ENCODE peak calls at places on chromosomes 11 and 22, in six cellular contexts. O, A, L, R, Y and V are unnamed samples. For H3K4me1, the result is how much of the 10 kb centered on the place peaks cover.

GRCh38 chr11:65588199-65589054 is 7.2 kb downstream of the KCNK7 start:
- DNase-seq in L (no peak), A (peak), Y (peak), O (peak), R (no peak), V (peak)

GRCh38 chr11:44130751-44131150 is 35.3 kb downstream of the EXT2 start:
- DNase-seq in Y (no peak), R (no peak), A (no peak), L (no peak), O (no peak), V (no peak)

GRCh38 chr11:129278586-129279319 is 86.6 kb upstream of the ARHGAP32 start:
- DNase-seq in Y (no peak), A (no peak), O (no peak), L (no peak), R (no peak), V (peak)

GRCh38 chr11:63667993-63668392 is 3.2 kb downstream of the ATL3 start:
- DNase-seq in Y (no peak), L (no peak), O (no peak), R (peak), A (peak), V (no peak)

GRCh38 chr11:88338223-88338661 is 706 bp upstream of the CTSC start:
- DNase-seq in A (peak), O (no peak), R (peak), Y (peak), L (no peak), V (peak)

GRCh38 chr11:63829823-63830489 is 9.0 kb upstream of the MARK2 start:
- DNase-seq in O (no peak), L (no peak), Y (peak), R (no peak), A (peak), V (peak)

GRCh38 chr11:10709299-10710086 is 15.9 kb upstream of the IRAG1 start:
- DNase-seq in Y (no peak), L (no peak), A (no peak), R (no peak), O (no peak), V (no peak)

GRCh38 chr11:65868907-65869306 is 3.7 kb downstream of the EFEMP2 start:
- DNase-seq in L (no peak), Y (no peak), A (no peak), R (no peak), O (no peak), V (no peak)

GRCh38 chr22:23773247-23774113 is 831 bp downstream of the MMP11 start:
- DNase-seq in O (no peak), Y (no peak), R (no peak), L (no peak), A (no peak), V (no peak)

GRCh38 chr11:66651011-66651410 is 12.5 kb downstream of the RBM4 start:
- DNase-seq in R (peak), A (no peak), Y (no peak), L (no peak), O (no peak), V (no peak)

GRCh38 chr11:86761978-86762377 is 38.4 kb upstream of the PRSS23 start:
- DNase-seq in L (no peak), A (peak), R (peak), O (no peak), Y (no peak), V (no peak)

GRCh38 chr11:84056696-84057095 is 770.5 kb upstream of the CCDC90B start:
- DNase-seq in O (no peak), L (no peak), A (peak), Y (no peak), R (no peak), V (no peak)

GRCh38 chr11:74926304-74927030 is 22.4 kb downstream of the XRRA1 start:
- DNase-seq in L (no peak), A (peak), R (peak), Y (no peak), O (no peak), V (no peak)

GRCh38 chr11:94002226-94002625 is 18.9 kb upstream of the HEPHL1 start:
- DNase-seq in L (no peak), R (peak), Y (no peak), O (no peak), A (no peak), V (no peak)

GRCh38 chr22:20380486-20380885 is 13.5 kb upstream of the ZNF74 start:
- DNase-seq in O (no peak), L (no peak), Y (no peak), R (no peak), A (no peak), V (no peak)

GRCh38 chr22:21450320-21450831 is 16.8 kb upstream of the TMEM191C start:
- DNase-seq in L (no peak), O (no peak), A (no peak), R (no peak), Y (no peak), V (peak)

GRCh38 chr22:31567702-31568101 is 71.4 kb downstream of the SFI1 start:
- DNase-seq in Y (no peak), A (no peak), L (no peak), R (no peak), O (no peak), V (no peak)

GRCh38 chr22:44309137-44309536 is 3.6 kb downstream of the SHISAL1 start:
- DNase-seq in Y (no peak), O (no peak), R (peak), L (no peak), A (peak), V (no peak)

GRCh38 chr11:87803748-87804147 is 371.5 kb downstream of the RAB38 start:
- DNase-seq in Y (no peak), L (no peak), A (no peak), R (no peak), O (no peak), V (no peak)

GRCh38 chr11:58659404-58659803 is 36.9 kb downstream of the CNTF start:
- DNase-seq in O (no peak), A (no peak), L (no peak), R (no peak), Y (no peak), V (no peak)

GRCh38 chr11:58658553-58659080 is 36.2 kb downstream of the CNTF start:
- DNase-seq in A (no peak), Y (no peak), R (no peak), O (no peak), L (no peak), V (no peak)

GRCh38 chr11:58656348-58656747 is 33.9 kb downstream of the CNTF start:
- DNase-seq in R (no peak), Y (no peak), A (no peak), O (no peak), L (no peak), V (no peak)

GRCh38 chr11:58654908-58655296 is 32.4 kb downstream of the CNTF start:
- DNase-seq in L (no peak), R (no peak), O (no peak), Y (no peak), A (no peak), V (no peak)

GRCh38 chr11:58659910-58660570 is 37.6 kb downstream of the CNTF start:
- DNase-seq in L (no peak), A (no peak), O (no peak), R (no peak), Y (no peak), V (no peak)
- H2AFZ ChIP-seq in L (no peak), A (no peak), O (no peak), R (no peak), Y (no peak), V (no peak)

DNA sequence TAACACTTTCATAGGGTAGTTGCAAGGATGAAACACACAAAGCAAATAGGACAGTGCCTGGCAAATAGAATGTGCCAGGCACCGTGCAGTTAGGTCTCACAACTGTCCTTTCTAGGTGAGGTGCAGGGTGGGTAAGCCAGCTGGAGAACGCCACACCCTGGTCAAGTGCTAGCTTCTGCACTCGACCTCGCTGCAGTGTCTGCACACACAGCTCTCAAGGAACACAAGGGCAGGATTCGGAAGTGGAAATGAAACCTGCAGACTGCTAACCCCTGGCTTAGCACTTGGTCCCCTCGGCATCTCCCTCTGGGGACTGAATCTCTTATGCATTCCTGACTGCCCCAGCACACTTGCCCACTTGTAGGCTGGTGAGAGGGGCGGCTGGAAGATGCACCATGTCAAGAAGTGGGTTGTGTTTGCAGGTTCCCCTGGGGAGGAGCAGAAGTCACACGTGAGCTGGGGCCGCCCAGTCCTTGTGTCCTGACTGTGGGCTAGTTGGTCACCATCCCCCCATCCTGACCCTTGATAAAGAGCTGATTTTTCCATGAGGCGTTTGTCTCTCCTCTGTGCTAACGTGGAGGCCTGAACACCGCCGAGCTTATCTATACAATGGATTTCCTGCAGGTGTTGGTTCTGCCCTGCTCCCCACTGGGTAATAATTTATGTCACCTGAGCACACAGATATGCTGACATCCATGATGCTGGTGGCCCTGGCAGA is 89.0 kb downstream of the MICAL2 start:
- DNase-seq in L (no peak), R (no peak), O (no peak), Y (no peak), A (no peak), V (no peak)
- H3K4me1 ChIP-seq in L (under half), R (under half), O (under half), Y (under half), A (under half), V (under half)

GRCh38 chr11:1291295-1292017 is 18.0 kb downstream of the TOLLIP start:
- DNase-seq in L (no peak), A (no peak), R (no peak), Y (no peak), O (no peak), V (no peak)
- TF ChIP-seq EZH2 in L (no peak), A (no peak), R (no peak), Y (no peak), O (no peak), V (no peak)

DNA sequence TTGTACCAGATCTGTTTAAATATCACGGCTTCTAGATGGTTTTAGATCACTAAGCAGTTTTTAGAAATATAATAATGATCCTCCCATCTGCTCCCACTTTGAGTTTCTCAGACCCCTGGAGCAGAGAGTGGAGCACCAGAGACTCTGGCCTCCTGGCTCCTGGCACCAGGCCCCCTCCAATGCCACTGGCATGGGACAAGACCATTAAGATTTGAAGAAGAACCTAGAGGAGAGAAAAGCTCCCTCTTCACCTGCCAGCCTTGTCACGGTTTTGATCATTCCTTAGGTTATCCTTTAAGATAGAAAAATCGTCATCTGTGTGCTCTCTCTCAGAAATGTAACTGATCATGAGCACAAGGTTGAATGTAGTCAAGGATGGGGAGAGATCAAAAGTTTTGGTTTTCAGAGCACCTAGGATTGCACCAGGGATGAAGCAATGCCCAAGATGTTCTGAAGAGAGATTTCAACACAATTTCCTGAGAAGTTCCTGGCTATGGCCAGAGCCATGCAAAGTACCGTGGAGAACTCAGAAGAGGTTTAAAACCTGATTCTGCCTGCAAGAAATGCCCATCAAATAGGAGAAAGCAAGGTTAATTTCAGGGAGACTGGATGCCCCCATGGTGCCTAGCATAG is 22.2 kb downstream of the IL10RA start:
- DNase-seq in Y (no peak), O (no peak), L (no peak), R (no peak), A (no peak), V (no peak)
- H2AFZ ChIP-seq in Y (no peak), O (no peak), L (no peak), R (no peak), A (no peak), V (no peak)

GRCh38 chr22:36386351-36386899 is 1.3 kb downstream of the MYH9 start:
- DNase-seq in Y (peak), O (peak), A (no peak), R (no peak), L (no peak), V (peak)
- H3K4me1 ChIP-seq in Y (half or more), O (under half), A (under half), R (under half), L (under half), V (under half)

GRCh38 chr11:2445948-2446551 is 1.2 kb downstream of the KCNQ1 start:
- DNase-seq in O (no peak), R (no peak), Y (no peak), A (no peak), L (no peak), V (no peak)

GRCh38 chr11:2446590-2447252 is 1.9 kb downstream of the KCNQ1 start:
- DNase-seq in A (no peak), O (no peak), R (no peak), Y (no peak), L (no peak), V (no peak)

GRCh38 chr11:2443881-2444300 is 423 bp downstream of the TRPM5 start:
- DNase-seq in L (no peak), Y (no peak), A (no peak), R (no peak), O (no peak), V (peak)

GRCh38 chr11:2444301-2445106 is at the start of the genes KCNQ1 and TRPM5:
- DNase-seq in R (no peak), Y (no peak), O (no peak), L (no peak), A (no peak), V (peak)

DNA sequence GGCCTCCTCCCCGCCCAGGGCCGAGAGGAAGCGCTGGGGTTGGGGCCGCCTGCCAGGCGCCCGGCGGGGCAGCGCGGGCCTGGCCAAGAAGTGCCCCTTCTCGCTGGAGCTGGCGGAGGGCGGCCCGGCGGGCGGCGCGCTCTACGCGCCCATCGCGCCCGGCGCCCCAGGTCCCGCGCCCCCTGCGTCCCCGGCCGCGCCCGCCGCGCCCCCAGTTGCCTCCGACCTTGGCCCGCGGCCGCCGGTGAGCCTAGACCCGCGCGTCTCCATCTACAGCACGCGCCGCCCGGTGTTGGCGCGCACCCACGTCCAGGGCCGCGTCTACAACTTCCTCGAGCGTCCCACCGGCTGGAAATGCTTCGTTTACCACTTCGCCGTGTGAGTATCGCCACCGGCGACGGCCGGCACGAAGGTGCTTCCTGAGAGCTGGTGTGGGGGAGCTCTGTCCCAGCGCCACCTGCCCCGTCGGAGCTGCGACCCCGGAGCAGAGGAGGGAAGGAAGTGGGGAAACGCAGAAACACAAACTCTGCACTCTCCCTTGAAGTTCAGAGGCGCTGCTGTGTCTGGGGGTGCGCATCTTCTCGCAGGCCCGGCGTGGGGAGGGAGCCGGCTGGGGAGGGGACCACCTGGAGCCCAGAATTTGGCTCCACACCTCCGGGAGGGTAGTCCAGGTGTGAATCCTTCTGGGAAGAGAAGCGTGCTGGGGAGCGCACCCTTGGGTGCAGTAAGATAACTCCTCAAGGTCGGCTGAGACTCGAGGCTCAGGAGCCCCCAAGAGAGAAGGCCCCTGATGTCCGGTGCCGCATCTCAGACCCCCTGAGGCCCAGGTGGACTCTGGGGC is 519 bp downstream of the KCNQ1 start:
- DNase-seq in O (no peak), A (no peak), L (no peak), R (no peak), Y (no peak), V (peak)
- TF ChIP-seq EZH2 in O (no peak), A (no peak), L (peak), R (peak), Y (no peak), V (peak)

DNA sequence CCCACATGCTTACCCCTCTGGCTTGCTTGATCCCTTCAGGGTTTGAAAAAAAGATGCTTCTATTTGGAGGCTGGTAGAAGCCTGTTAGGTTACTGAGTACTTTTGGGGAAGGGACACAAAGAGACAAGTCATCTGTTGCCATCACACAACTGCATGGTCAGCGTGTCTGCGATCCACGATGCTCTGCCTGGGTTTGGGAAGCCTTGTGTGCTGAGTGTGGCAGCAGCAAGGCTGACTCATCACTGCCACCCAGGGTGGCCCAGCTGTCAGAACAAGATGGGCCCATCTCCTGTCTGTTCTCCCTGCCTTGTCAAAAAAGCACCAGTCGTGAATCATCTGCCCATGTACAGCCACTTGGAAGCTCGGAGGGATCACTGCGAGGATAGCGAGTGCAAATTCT is 26.2 kb downstream of the UBASH3B start:
- DNase-seq in O (no peak), L (no peak), Y (no peak), A (no peak), R (no peak), V (no peak)
- H2AFZ ChIP-seq in O (no peak), L (no peak), Y (no peak), A (no peak), R (no peak), V (no peak)

GRCh38 chr22:39350803-39351688 is 1.3 kb downstream of the SYNGR1 start:
- DNase-seq in L (no peak), O (no peak), A (no peak), R (no peak), Y (no peak), V (no peak)
- H3K4me1 ChIP-seq in L (under half), O (under half), A (under half), R (under half), Y (under half), V (under half)